ENCODE peak calls at places on chromosome 16, in six cellular contexts. One of them, this sample, is unnamed.

GRCh38 chr16:75227361-75228142 is 8.8 kb downstream of the CTRB1 start:
- DNase-seq in PC-3: no peak
- DNase-seq in heart left ventricle: no peak
- DNase-seq in left ventricle myocardium inferior: no peak
- DNase-seq in brain microvascular endothelial cell: no peak
- DNase-seq in pancreas: no peak
- DNase-seq in this sample: no peak

GRCh38 chr16:35142809-35143192 is 1683.4 kb downstream of the TP53TG3F start:
- DNase-seq in heart left ventricle: no peak
- DNase-seq in brain microvascular endothelial cell: no peak
- DNase-seq in left ventricle myocardium inferior: no peak
- DNase-seq in pancreas: no peak
- DNase-seq in PC-3: no peak
- DNase-seq in this sample: no peak

GRCh38 chr16:79169239-79169638 is 431.3 kb downstream of the MAF start:
- DNase-seq in brain microvascular endothelial cell: peak; percentile 33
- DNase-seq in pancreas: no peak
- DNase-seq in left ventricle myocardium inferior: no peak
- DNase-seq in PC-3: no peak
- DNase-seq in heart left ventricle: no peak
- DNase-seq in this sample: no peak

GRCh38 chr16:14186954-14187306 is 115.8 kb downstream of the MRTFB start:
- DNase-seq in PC-3: no peak
- DNase-seq in pancreas: no peak
- DNase-seq in brain microvascular endothelial cell: no peak
- DNase-seq in left ventricle myocardium inferior: no peak
- DNase-seq in heart left ventricle: no peak
- DNase-seq in this sample: no peak

GRCh38 chr16:14399397-14400284 is 230.4 kb downstream of the PARN start:
- DNase-seq in PC-3: peak; percentile 67
- DNase-seq in heart left ventricle: peak; percentile 31
- DNase-seq in pancreas: no peak
- DNase-seq in brain microvascular endothelial cell: peak; percentile 71
- DNase-seq in left ventricle myocardium inferior: peak; percentile 33
- DNase-seq in this sample: no peak

GRCh38 chr16:1878256-1878655 is 6.3 kb upstream of the MEIOB start:
- DNase-seq in brain microvascular endothelial cell: no peak
- DNase-seq in left ventricle myocardium inferior: no peak
- DNase-seq in pancreas: no peak
- DNase-seq in PC-3: no peak
- DNase-seq in heart left ventricle: no peak
- DNase-seq in this sample: no peak

GRCh38 chr16:88310796-88311605 is 71.8 kb upstream of the ZNF469 start:
- DNase-seq in PC-3: no peak
- DNase-seq in heart left ventricle: no peak
- DNase-seq in left ventricle myocardium inferior: no peak
- DNase-seq in pancreas: no peak
- DNase-seq in brain microvascular endothelial cell: no peak
- DNase-seq in this sample: no peak

GRCh38 chr16:63461248-63461841 is 1425.1 kb upstream of the CDH8 start:
- DNase-seq in brain microvascular endothelial cell: peak; percentile 44
- DNase-seq in PC-3: peak; percentile 59
- DNase-seq in left ventricle myocardium inferior: no peak
- DNase-seq in pancreas: peak; percentile 11
- DNase-seq in heart left ventricle: no peak
- DNase-seq in this sample: no peak

GRCh38 chr16:720507-720989 is 398 bp upstream of the ANTKMT start:
- DNase-seq in PC-3: peak; percentile 50
- DNase-seq in pancreas: peak; percentile 43
- DNase-seq in brain microvascular endothelial cell: peak; percentile 43
- DNase-seq in heart left ventricle: peak; percentile 70
- DNase-seq in left ventricle myocardium inferior: peak; percentile 46
- DNase-seq in this sample: no peak

GRCh38 chr16:26905336-26905735 is 161.4 kb upstream of the C16orf82 start:
- DNase-seq in brain microvascular endothelial cell: no peak
- DNase-seq in heart left ventricle: no peak
- DNase-seq in pancreas: no peak
- DNase-seq in left ventricle myocardium inferior: no peak
- DNase-seq in PC-3: no peak
- DNase-seq in this sample: peak; percentile 21

GRCh38 chr16:68893710-68894705 is 50.7 kb downstream of the TANGO6 start:
- DNase-seq in pancreas: peak; percentile 39
- DNase-seq in heart left ventricle: peak; percentile 24
- DNase-seq in brain microvascular endothelial cell: peak; percentile 12
- DNase-seq in PC-3: peak; percentile 8
- DNase-seq in left ventricle myocardium inferior: peak; percentile 40
- DNase-seq in this sample: no peak

GRCh38 chr16:85415196-85415988 is 197.7 kb upstream of the GSE1 start:
- DNase-seq in brain microvascular endothelial cell: no peak
- DNase-seq in heart left ventricle: no peak
- DNase-seq in pancreas: peak; percentile 19
- DNase-seq in PC-3: no peak
- DNase-seq in left ventricle myocardium inferior: peak; percentile 36
- DNase-seq in this sample: no peak

GRCh38 chr16:69320731-69321073 is 9.6 kb downstream of the VPS4A start:
- DNase-seq in pancreas: no peak
- DNase-seq in left ventricle myocardium inferior: no peak
- DNase-seq in brain microvascular endothelial cell: no peak
- DNase-seq in heart left ventricle: no peak
- DNase-seq in PC-3: no peak
- DNase-seq in this sample: no peak

GRCh38 chr16:56679813-56680212 is 2.5 kb upstream of the MT1X start:
- DNase-seq in pancreas: no peak
- DNase-seq in brain microvascular endothelial cell: no peak
- DNase-seq in PC-3: peak; percentile 70
- DNase-seq in left ventricle myocardium inferior: no peak
- DNase-seq in heart left ventricle: no peak
- DNase-seq in this sample: no peak

GRCh38 chr16:57020651-57021050 is 31.3 kb downstream of the NLRC5 start:
- DNase-seq in pancreas: no peak
- DNase-seq in brain microvascular endothelial cell: no peak
- DNase-seq in left ventricle myocardium inferior: no peak
- DNase-seq in heart left ventricle: no peak
- DNase-seq in PC-3: no peak
- DNase-seq in this sample: no peak

DNA sequence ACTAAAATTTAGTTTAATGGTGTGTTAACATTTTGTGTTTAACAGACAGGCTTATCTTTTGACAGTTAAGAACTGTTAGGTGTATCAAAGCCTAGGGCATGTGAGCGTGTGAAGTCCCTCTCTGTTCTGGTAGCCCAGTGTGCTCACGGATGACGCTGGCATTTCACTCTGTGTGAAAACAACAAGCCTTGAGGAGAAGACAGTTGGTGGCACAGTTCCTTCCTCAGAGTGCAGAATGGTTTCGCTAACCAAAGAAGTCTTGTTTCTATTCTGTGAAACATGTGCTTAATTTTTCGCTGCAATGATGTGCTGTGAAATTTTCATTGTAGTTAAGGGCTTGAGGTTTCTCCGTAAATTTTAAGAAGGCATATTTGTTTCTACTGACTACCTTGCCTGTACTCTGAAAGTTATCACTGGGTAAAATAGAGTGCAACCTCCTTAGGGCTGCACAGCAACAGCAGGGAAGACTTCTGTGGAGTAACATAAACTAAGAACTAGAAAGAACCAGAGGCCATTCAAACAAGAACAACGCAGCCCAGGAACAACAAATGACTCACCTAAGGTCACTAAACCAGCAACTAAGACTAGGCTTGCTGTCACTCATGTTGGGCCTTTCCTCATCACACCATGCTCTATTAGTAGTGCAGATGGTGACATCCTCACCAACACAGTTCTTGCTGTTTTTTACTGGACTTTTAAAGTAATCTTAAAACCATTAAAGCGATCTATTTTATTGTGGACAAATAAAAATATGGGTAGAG is 33.4 kb downstream of the BRD7 start:
- DNase-seq in brain microvascular endothelial cell: peak; percentile 31
- DNase-seq in heart left ventricle: no peak
- DNase-seq in left ventricle myocardium inferior: no peak
- DNase-seq in pancreas: no peak
- DNase-seq in PC-3: no peak
- DNase-seq in this sample: no peak
- TF ChIP-seq CTCF in brain microvascular endothelial cell: no peak
- TF ChIP-seq CTCF in heart left ventricle: no peak
- TF ChIP-seq CTCF in left ventricle myocardium inferior: no peak
- TF ChIP-seq CTCF in pancreas: no peak
- TF ChIP-seq CTCF in PC-3: no peak
- TF ChIP-seq CTCF in this sample: no peak

DNA sequence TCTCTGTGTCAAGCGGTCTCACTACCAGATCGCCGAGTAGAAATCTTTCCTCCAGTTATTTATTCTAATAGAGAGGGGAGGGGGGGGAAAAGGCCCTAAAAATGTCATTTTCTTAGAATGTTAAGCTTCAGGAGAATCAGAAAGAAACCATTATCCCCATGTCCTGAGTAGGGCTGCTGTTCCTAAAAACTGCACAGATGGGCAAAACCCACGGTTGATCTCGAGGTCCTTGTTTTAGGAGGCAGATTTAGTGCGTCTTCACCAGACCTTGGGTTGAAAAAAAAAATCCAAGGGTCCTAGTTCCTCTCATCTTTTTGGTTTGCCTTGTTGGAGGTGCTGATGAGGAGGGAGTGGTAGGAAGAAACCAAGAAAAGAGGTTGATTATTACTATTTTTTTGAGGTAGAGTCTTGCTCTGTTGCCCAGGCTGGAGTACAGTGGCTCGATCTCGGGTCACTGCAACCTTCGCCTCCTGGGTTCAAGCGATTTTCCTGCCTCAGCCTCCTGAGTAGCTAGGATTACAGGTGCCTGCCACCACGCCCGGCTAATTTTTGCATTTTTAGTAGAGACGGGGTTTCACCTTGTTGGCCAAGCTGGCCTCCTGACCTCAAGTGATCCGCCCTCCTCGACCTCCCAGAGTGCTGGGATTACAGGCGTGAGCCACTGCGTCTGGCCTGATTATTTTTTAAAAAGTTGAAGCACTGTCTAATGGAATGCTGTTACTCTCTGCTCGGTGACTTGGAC is 1.4 kb downstream of the CBFB start:
- DNase-seq in brain microvascular endothelial cell: no peak
- DNase-seq in PC-3: no peak
- DNase-seq in heart left ventricle: no peak
- DNase-seq in left ventricle myocardium inferior: no peak
- DNase-seq in pancreas: peak; percentile 11
- DNase-seq in this sample: no peak
- H3K27ac ChIP-seq in brain microvascular endothelial cell: peak overlapping the region; percentile 67
- H3K27ac ChIP-seq in PC-3: no peak overlapping the region
- H3K27ac ChIP-seq in heart left ventricle: peak overlapping the region; percentile 90
- H3K27ac ChIP-seq in left ventricle myocardium inferior: peak overlapping the region; percentile 99
- H3K27ac ChIP-seq in pancreas: peak overlapping the region; percentile 96
- H3K27ac ChIP-seq in this sample: peak overlapping the region; percentile 47

GRCh38 chr16:49749816-49750215 is 106.1 kb downstream of the ZNF423 start:
- DNase-seq in left ventricle myocardium inferior: no peak
- DNase-seq in heart left ventricle: no peak
- DNase-seq in brain microvascular endothelial cell: no peak
- DNase-seq in pancreas: no peak
- DNase-seq in PC-3: no peak
- DNase-seq in this sample: no peak

GRCh38 chr16:49747654-49748053 is 108.3 kb downstream of the ZNF423 start:
- DNase-seq in PC-3: no peak
- DNase-seq in brain microvascular endothelial cell: no peak
- DNase-seq in left ventricle myocardium inferior: no peak
- DNase-seq in heart left ventricle: no peak
- DNase-seq in pancreas: no peak
- DNase-seq in this sample: no peak

GRCh38 chr16:49754495-49755290 is 101.2 kb downstream of the ZNF423 start:
- DNase-seq in pancreas: no peak
- DNase-seq in left ventricle myocardium inferior: peak; percentile 25
- DNase-seq in brain microvascular endothelial cell: peak; percentile 37
- DNase-seq in heart left ventricle: peak; percentile 44
- DNase-seq in PC-3: no peak
- DNase-seq in this sample: no peak

GRCh38 chr16:49748322-49748721 is 107.6 kb downstream of the ZNF423 start:
- DNase-seq in pancreas: no peak
- DNase-seq in left ventricle myocardium inferior: no peak
- DNase-seq in heart left ventricle: peak; percentile 25
- DNase-seq in PC-3: no peak
- DNase-seq in brain microvascular endothelial cell: no peak
- DNase-seq in this sample: no peak

GRCh38 chr16:49750341-49751011 is 105.4 kb downstream of the ZNF423 start:
- DNase-seq in PC-3: no peak
- DNase-seq in heart left ventricle: no peak
- DNase-seq in pancreas: no peak
- DNase-seq in brain microvascular endothelial cell: no peak
- DNase-seq in left ventricle myocardium inferior: no peak
- DNase-seq in this sample: no peak
- H3K27me3 ChIP-seq in PC-3: peaks cover 48% of the 10 kb centered on the region
- H3K27me3 ChIP-seq in heart left ventricle: no peaks in the 10 kb centered on the region
- H3K27me3 ChIP-seq in pancreas: no peaks in the 10 kb centered on the region
- H3K27me3 ChIP-seq in brain microvascular endothelial cell: no peaks in the 10 kb centered on the region
- H3K27me3 ChIP-seq in left ventricle myocardium inferior: peaks cover 82% of the 10 kb centered on the region
- H3K27me3 ChIP-seq in this sample: peaks cover 3% of the 10 kb centered on the region

GRCh38 chr16:12907670-12908233 is 6.4 kb downstream of the SHISA9 start:
- DNase-seq in heart left ventricle: no peak
- DNase-seq in pancreas: no peak
- DNase-seq in left ventricle myocardium inferior: no peak
- DNase-seq in PC-3: peak; percentile 33
- DNase-seq in brain microvascular endothelial cell: no peak
- DNase-seq in this sample: no peak
- TF ChIP-seq CTCF in heart left ventricle: no peak
- TF ChIP-seq CTCF in pancreas: no peak
- TF ChIP-seq CTCF in left ventricle myocardium inferior: no peak
- TF ChIP-seq CTCF in PC-3: peak; percentile 33
- TF ChIP-seq CTCF in brain microvascular endothelial cell: peak; percentile 23
- TF ChIP-seq CTCF in this sample: no peak

GRCh38 chr16:15446901-15447300 is 12.5 kb downstream of the BMERB1 start:
- DNase-seq in heart left ventricle: no peak
- DNase-seq in left ventricle myocardium inferior: no peak
- DNase-seq in pancreas: no peak
- DNase-seq in PC-3: no peak
- DNase-seq in brain microvascular endothelial cell: no peak
- DNase-seq in this sample: no peak

GRCh38 chr16:15445450-15445849 is 11.1 kb downstream of the BMERB1 start:
- DNase-seq in pancreas: no peak
- DNase-seq in left ventricle myocardium inferior: no peak
- DNase-seq in heart left ventricle: no peak
- DNase-seq in brain microvascular endothelial cell: no peak
- DNase-seq in PC-3: no peak
- DNase-seq in this sample: no peak

GRCh38 chr16:15444264-15444663 is 9.9 kb downstream of the BMERB1 start:
- DNase-seq in heart left ventricle: no peak
- DNase-seq in left ventricle myocardium inferior: no peak
- DNase-seq in PC-3: no peak
- DNase-seq in pancreas: no peak
- DNase-seq in brain microvascular endothelial cell: no peak
- DNase-seq in this sample: no peak

GRCh38 chr16:15440852-15441251 is 6.5 kb downstream of the BMERB1 start:
- DNase-seq in left ventricle myocardium inferior: no peak
- DNase-seq in heart left ventricle: no peak
- DNase-seq in PC-3: peak; percentile 80
- DNase-seq in brain microvascular endothelial cell: peak; percentile 83
- DNase-seq in pancreas: no peak
- DNase-seq in this sample: no peak

GRCh38 chr16:15443753-15444152 is 9.4 kb downstream of the BMERB1 start:
- DNase-seq in PC-3: no peak
- DNase-seq in pancreas: no peak
- DNase-seq in brain microvascular endothelial cell: no peak
- DNase-seq in left ventricle myocardium inferior: no peak
- DNase-seq in heart left ventricle: no peak
- DNase-seq in this sample: no peak
- H3K27ac ChIP-seq in PC-3: no peak overlapping the region
- H3K27ac ChIP-seq in pancreas: no peak overlapping the region
- H3K27ac ChIP-seq in brain microvascular endothelial cell: no peak overlapping the region
- H3K27ac ChIP-seq in left ventricle myocardium inferior: no peak overlapping the region
- H3K27ac ChIP-seq in heart left ventricle: no peak overlapping the region
- H3K27ac ChIP-seq in this sample: no peak overlapping the region

This sample was measured in AG04450.